ENCODE peak calls at places on chromosomes 1 and 21, in eight cellular contexts. O is ovary, J is body of pancreas, C is thyroid gland, P is tibial artery, I is GM12878, F is psoas muscle, H is neural progenitor cell. K is an unnamed sample.
A peak's percentile ranks its signal among the peaks of the same experiment; 100 is the strongest.

GRCh38 chr1:23525558-23526174 is 5.4 kb downstream of the E2F2 start:
- DNase-seq in O (no peak), J (no peak), C (no peak), P (no peak), I (no peak), F (no peak), H (no peak), K (peak; percentile 79)

GRCh38 chr1:54603241-54603640 is 20.1 kb downstream of the FAM151A start:
- DNase-seq in O (no peak), J (no peak), C (no peak), P (no peak), I (no peak), F (no peak), H (no peak), K (no peak)

GRCh38 chr1:229254910-229255541 is 15.9 kb upstream of the RAB4A start:
- DNase-seq in O (no peak), J (no peak), C (peak; percentile 27), P (no peak), I (no peak), F (no peak), H (peak; percentile 46), K (no peak)

GRCh38 chr21:38303300-38303699 is 46.5 kb downstream of the KCNJ15 start:
- DNase-seq in O (no peak), J (no peak), C (peak; percentile 33), P (peak; percentile 93), I (no peak), F (peak; percentile 61), H (no peak), K (no peak)

GRCh38 chr1:76250317-76250716 is 175.8 kb downstream of the ST6GALNAC3 start:
- DNase-seq in O (no peak), J (no peak), C (no peak), P (no peak), I (no peak), F (no peak), H (peak; percentile 60), K (no peak)

GRCh38 chr1:19814244-19814661 is 830 bp downstream of the RNF186 start:
- DNase-seq in O (no peak), J (peak; percentile 45), C (no peak), P (no peak), I (no peak), F (no peak), H (no peak), K (no peak)

GRCh38 chr1:174116042-174116441 is 43.3 kb upstream of the RABGAP1L start:
- DNase-seq in O (no peak), J (no peak), C (no peak), P (no peak), I (no peak), F (no peak), H (no peak), K (no peak)

GRCh38 chr21:40840441-40840840 is 6.5 kb downstream of the DSCAM start:
- DNase-seq in O (no peak), J (no peak), C (no peak), P (no peak), I (no peak), F (no peak), H (no peak), K (no peak)

GRCh38 chr1:234240680-234241079 is 132.6 kb upstream of the COA6 start:
- DNase-seq in O (no peak), J (no peak), C (no peak), P (no peak), I (no peak), F (no peak), H (no peak), K (no peak)

GRCh38 chr1:223504741-223505140 is 111.5 kb downstream of the CCDC185 start:
- DNase-seq in O (no peak), J (peak; percentile 24), C (no peak), P (peak; percentile 50), I (no peak), F (no peak), H (no peak), K (no peak)

GRCh38 chr1:113784104-113784779 is 25.0 kb upstream of the PHTF1 start:
- DNase-seq in O (no peak), J (no peak), C (no peak), P (no peak), I (peak; percentile 64), F (no peak), H (no peak), K (no peak)

GRCh38 chr1:111507411-111508201 is 4.2 kb upstream of the ADORA3 start:
- DNase-seq in O (no peak), J (peak; percentile 54), C (peak; percentile 70), P (peak; percentile 89), I (peak; percentile 82), F (peak; percentile 80), H (peak; percentile 81), K (peak; percentile 93)

GRCh38 chr1:43082701-43083100 is 89.4 kb downstream of the EBNA1BP2 start:
- DNase-seq in O (no peak), J (no peak), C (no peak), P (no peak), I (no peak), F (no peak), H (peak; percentile 73), K (no peak)

GRCh38 chr1:234565132-234565531 is 44.8 kb downstream of the IRF2BP2 start:
- DNase-seq in O (no peak), J (no peak), C (peak; percentile 17), P (no peak), I (no peak), F (no peak), H (no peak), K (no peak)

GRCh38 chr1:232339077-232339476 is 290.9 kb downstream of the SIPA1L2 start:
- DNase-seq in O (no peak), J (no peak), C (no peak), P (no peak), I (no peak), F (no peak), H (no peak), K (no peak)

DNA sequence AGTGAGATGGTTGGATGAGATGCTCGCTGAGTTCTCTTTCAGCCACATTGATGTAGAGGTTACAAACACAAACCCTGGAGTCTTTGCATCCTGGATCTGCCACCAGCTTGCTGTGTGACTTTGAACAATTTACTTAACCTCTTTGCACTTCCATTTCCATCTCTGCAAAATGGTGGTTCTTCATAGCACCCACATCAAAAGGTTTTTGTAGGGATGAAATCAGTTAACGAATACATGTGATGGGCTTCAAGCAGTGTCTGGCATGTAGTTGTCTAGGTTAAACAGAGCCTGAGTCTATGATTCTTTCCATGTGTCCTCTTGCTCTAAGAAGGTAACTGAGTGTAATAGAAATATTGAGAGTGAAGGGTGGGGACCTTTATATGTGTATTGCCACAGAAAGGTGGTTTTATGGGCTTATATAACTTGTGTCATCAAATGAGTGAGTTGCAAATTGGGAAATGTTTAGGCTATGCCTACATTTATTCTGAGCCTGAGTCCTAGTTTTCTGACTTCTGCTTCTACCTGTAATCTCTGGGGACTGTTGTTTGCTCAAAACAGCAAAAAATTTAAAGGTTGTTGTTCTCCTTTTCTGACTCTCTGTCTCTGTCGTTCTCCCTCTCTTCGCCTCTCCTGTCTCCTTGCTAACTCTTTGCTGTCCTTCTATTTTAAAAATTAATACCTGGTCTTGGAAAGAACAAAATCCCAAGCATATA is 27.3 kb upstream of the LRRN2 start:
- DNase-seq in O (no peak), J (no peak), C (no peak), P (no peak), I (no peak), F (no peak), H (no peak), K (no peak)
- H3K4me1 ChIP-seq in O (no peaks in the 10 kb centered on the region), J (no peaks in the 10 kb centered on the region), C (no peaks in the 10 kb centered on the region), P (no peaks in the 10 kb centered on the region), I (peaks cover 10% of the 10 kb centered on the region), F (no peaks in the 10 kb centered on the region), H (peaks cover 40% of the 10 kb centered on the region), K (no peaks in the 10 kb centered on the region)

DNA sequence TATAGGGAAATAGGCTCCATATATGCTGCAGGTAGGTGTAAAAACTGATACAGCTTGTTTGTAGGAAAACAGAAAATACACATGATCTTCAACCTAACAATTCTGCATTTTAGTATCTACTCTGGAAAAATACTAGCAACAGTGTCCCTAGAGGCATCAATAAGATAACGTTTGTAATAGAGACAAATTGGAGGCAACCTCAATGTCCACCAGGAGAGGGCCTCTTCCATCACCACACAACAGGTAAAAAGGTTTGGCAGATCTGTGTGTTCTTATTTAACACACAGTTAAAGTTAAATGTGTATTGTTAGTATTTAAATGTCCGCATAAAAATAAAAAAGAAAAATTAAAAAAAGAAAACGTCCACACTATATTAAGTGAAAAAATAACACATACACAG is 5.4 kb downstream of the EIF2D start:
- DNase-seq in O (no peak), J (no peak), C (no peak), P (no peak), I (no peak), F (no peak), H (peak; percentile 38), K (no peak)
- TF ChIP-seq CTCF in O (peak; percentile 5), J (no peak), C (peak; percentile 23), P (no peak), I (peak; percentile 43), F (peak; percentile 18), H (peak; percentile 65), K (no peak)

GRCh38 chr1:75134939-75135828 is 996 bp downstream of the LHX8 start:
- DNase-seq in O (no peak), J (no peak), C (no peak), P (no peak), I (no peak), F (no peak), H (peak; percentile 74), K (no peak)

GRCh38 chr1:75134656-75134938 is 409 bp downstream of the LHX8 start:
- DNase-seq in O (no peak), J (no peak), C (no peak), P (no peak), I (no peak), F (no peak), H (no peak), K (no peak)

GRCh38 chr1:75135829-75136142 is 1.6 kb downstream of the LHX8 start:
- DNase-seq in O (no peak), J (no peak), C (no peak), P (no peak), I (no peak), F (no peak), H (peak; percentile 50), K (no peak)

GRCh38 chr1:75136921-75137641 is 2.9 kb downstream of the LHX8 start:
- DNase-seq in O (no peak), J (no peak), C (no peak), P (no peak), I (no peak), F (no peak), H (peak; percentile 39), K (no peak)

DNA sequence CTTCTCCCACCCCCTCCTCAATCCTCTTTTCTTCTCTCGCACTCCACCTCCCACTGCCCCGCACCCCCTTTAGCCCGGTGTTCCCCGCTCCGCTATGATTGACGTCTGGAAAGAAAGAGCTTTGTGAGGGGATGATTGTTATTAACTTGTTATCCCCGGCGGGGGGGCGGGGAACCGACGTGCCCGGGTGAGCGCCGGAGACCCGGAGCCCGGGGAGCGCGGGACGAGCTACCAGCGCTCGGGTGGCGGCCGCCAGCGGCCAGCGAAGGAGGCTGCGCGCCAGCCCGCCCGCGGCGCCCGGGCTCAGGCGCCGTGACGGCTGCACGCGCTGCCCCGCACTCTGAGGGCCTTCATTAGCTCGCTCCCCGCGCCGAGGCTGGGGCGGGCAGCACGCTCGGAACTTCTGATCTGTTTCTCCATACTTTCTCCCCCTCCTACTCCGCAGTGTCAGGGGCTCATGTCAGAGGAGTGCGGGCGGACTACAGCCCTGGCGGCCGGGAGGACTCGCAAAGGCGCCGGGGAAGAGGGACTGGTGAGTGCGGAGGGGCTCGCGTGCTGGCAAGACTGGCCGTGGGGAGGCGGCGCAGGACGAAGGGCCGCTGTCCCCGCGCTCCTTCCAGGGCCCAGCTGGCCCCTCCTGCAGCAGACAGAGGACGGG is 2.1 kb downstream of the LHX8 start:
- DNase-seq in O (no peak), J (no peak), C (no peak), P (no peak), I (no peak), F (no peak), H (peak; percentile 87), K (no peak)
- H3K27me3 ChIP-seq in O (peaks cover 4% of the 10 kb centered on the region), J (peaks cover 48% of the 10 kb centered on the region), C (peaks cover 49% of the 10 kb centered on the region), P (peaks cover 76% of the 10 kb centered on the region), I (peaks cover 39% of the 10 kb centered on the region), F (peaks cover 39% of the 10 kb centered on the region), H (peaks cover 100% of the 10 kb centered on the region), K (no peaks in the 10 kb centered on the region)

GRCh38 chr1:214496126-214496525 is 55.3 kb downstream of the PTPN14 start:
- DNase-seq in O (no peak), J (no peak), C (no peak), P (no peak), I (no peak), F (no peak), H (no peak), K (no peak)
- H3K4me1 ChIP-seq in O (peaks cover 4% of the 10 kb centered on the region), J (peaks cover 3% of the 10 kb centered on the region), C (no peaks in the 10 kb centered on the region), P (peaks cover 80% of the 10 kb centered on the region), I (no peaks in the 10 kb centered on the region), F (peaks cover 73% of the 10 kb centered on the region), H (peaks cover 20% of the 10 kb centered on the region), K (no peaks in the 10 kb centered on the region)